ENCODE peak calls at places on chromosomes 2 and 18, in seven cellular contexts. R, N, I, K, G, V and S are unnamed samples. For H4K20me1, the result is how much of the 10 kb centered on the place peaks cover.

GRCh38 chr18:74216661-74217110 is 68.4 kb downstream of the TIMM21 start:
- DNase-seq in N (no peak), K (no peak), V (no peak), R (no peak), I (no peak), G (no peak), S (no peak)

GRCh38 chr2:19035238-19035637 is 323.2 kb downstream of the OSR1 start:
- DNase-seq in I (peak), K (no peak), V (no peak), G (no peak), R (peak), N (peak), S (no peak)

GRCh38 chr2:121333834-121334558 is 49.0 kb upstream of the TFCP2L1 start:
- DNase-seq in R (no peak), G (no peak), N (no peak), V (no peak), I (no peak), K (no peak), S (no peak)

GRCh38 chr2:42775812-42776211 is 11.9 kb upstream of the OXER1 start:
- DNase-seq in I (no peak), R (no peak), G (no peak), K (no peak), V (no peak), N (no peak), S (no peak)

GRCh38 chr2:58057890-58058590 is 11.4 kb downstream of the VRK2 start:
- DNase-seq in V (no peak), G (no peak), I (no peak), K (no peak), N (no peak), R (no peak), S (no peak)

GRCh38 chr2:58739033-58739432 is 497.9 kb upstream of the FANCL start:
- DNase-seq in N (no peak), R (peak), I (no peak), V (no peak), G (no peak), K (no peak), S (no peak)

GRCh38 chr2:29611850-29612249 is 309.5 kb downstream of the ALK start:
- DNase-seq in K (no peak), R (no peak), I (no peak), N (peak), G (no peak), V (no peak), S (no peak)

GRCh38 chr2:205405752-205406151 is 276.5 kb upstream of the NRP2 start:
- DNase-seq in R (peak), V (peak), G (no peak), K (no peak), I (peak), N (peak), S (no peak)

GRCh38 chr2:9285385-9285784 is 78.8 kb downstream of the ASAP2 start:
- DNase-seq in I (no peak), N (peak), V (no peak), G (no peak), R (no peak), K (no peak), S (no peak)

GRCh38 chr18:36012891-36013290 is 40.4 kb downstream of the RMP24 start:
- DNase-seq in N (peak), I (no peak), G (no peak), V (no peak), K (no peak), R (no peak), S (no peak)

GRCh38 chr2:197993363-197993762 is 189.0 kb downstream of the PLCL1 start:
- DNase-seq in G (no peak), R (no peak), I (no peak), N (no peak), V (no peak), K (no peak), S (no peak)

GRCh38 chr18:28175047-28175929 is 1.6 kb downstream of the CDH2 start:
- DNase-seq in R (peak), V (peak), N (peak), K (peak), G (no peak), I (peak), S (no peak)

GRCh38 chr2:19775838-19776237 is 125.9 kb downstream of the TTC32 start:
- DNase-seq in V (no peak), K (no peak), N (no peak), G (no peak), I (peak), R (peak), S (no peak)

GRCh38 chr2:185970148-185970852 is 231.7 kb downstream of the FSIP2 start:
- DNase-seq in I (no peak), G (no peak), K (no peak), V (peak), N (peak), R (peak), S (no peak)

GRCh38 chr2:191206613-191207471 is 38.4 kb upstream of the MYO1B start:
- DNase-seq in K (no peak), I (peak), V (no peak), G (no peak), R (no peak), N (no peak), S (peak)

GRCh38 chr2:27897755-27898154 is 7.2 kb downstream of the BABAM2 start:
- DNase-seq in V (no peak), K (no peak), N (no peak), R (no peak), G (no peak), I (no peak), S (no peak)

GRCh38 chr18:59988098-59988706 is 88.4 kb downstream of the PMAIP1 start:
- DNase-seq in I (peak), G (peak), V (peak), K (peak), N (peak), R (peak), S (peak)

GRCh38 chr2:26951246-26951645 is 19.2 kb upstream of the MAPRE3 start:
- DNase-seq in K (no peak), I (no peak), R (no peak), N (no peak), V (no peak), G (no peak), S (no peak)

GRCh38 chr18:13563390-13563805 is 163.0 kb downstream of the FAM210A start:
- DNase-seq in K (no peak), I (no peak), V (no peak), N (no peak), G (no peak), R (no peak), S (no peak)

GRCh38 chr2:164690361-164690760 is 69.1 kb upstream of the GRB14 start:
- DNase-seq in I (no peak), R (no peak), K (no peak), N (no peak), V (no peak), G (no peak), S (no peak)

GRCh38 chr2:121665504-121665903 is 16.2 kb upstream of the CLASP1 start:
- DNase-seq in I (no peak), V (no peak), G (no peak), R (peak), K (no peak), N (peak), S (no peak)

GRCh38 chr2:206937519-206937918 is 1.8 kb upstream of the CPO start:
- DNase-seq in I (no peak), N (no peak), K (no peak), G (no peak), V (no peak), R (no peak), S (no peak)

GRCh38 chr2:85259101-85259590 is 68.6 kb downstream of the TGOLN2 start:
- DNase-seq in G (no peak), N (peak), I (peak), R (peak), K (peak), V (peak), S (no peak)

GRCh38 chr2:218805627-218806026 is 23.7 kb downstream of the CYP27A1 start:
- DNase-seq in I (peak), G (no peak), N (peak), K (peak), R (peak), V (peak), S (no peak)

GRCh38 chr2:126059379-126059778 is 596.6 kb upstream of the GYPC start:
- DNase-seq in K (peak), I (no peak), R (no peak), V (peak), N (no peak), G (no peak), S (peak)

GRCh38 chr18:53586923-53587322 is 637.5 kb downstream of the MBD2 start:
- DNase-seq in I (no peak), V (no peak), R (no peak), G (no peak), N (no peak), K (no peak), S (no peak)

GRCh38 chr2:207692206-207693065 is 19.0 kb upstream of the CCNYL1 start:
- DNase-seq in I (peak), K (peak), G (peak), V (peak), N (peak), R (peak), S (peak)

GRCh38 chr18:33470229-33470628 is 29.7 kb upstream of the CCDC178 start:
- DNase-seq in R (no peak), N (peak), G (no peak), I (no peak), V (no peak), K (no peak), S (no peak)

GRCh38 chr18:48136544-48137353 is 206.3 kb upstream of the SMAD2 start:
- DNase-seq in R (peak), I (no peak), K (peak), V (peak), G (no peak), N (no peak), S (no peak)

GRCh38 chr2:6773007-6773693 is 92.6 kb downstream of the CMPK2 start:
- DNase-seq in R (peak), K (peak), V (peak), I (peak), G (peak), N (peak), S (peak)

GRCh38 chr2:130826821-130827501 is 9.8 kb upstream of the ARHGEF4 start:
- DNase-seq in N (no peak), R (no peak), I (no peak), K (no peak), G (no peak), V (no peak), S (no peak)

GRCh38 chr2:54471221-54471711 is 15.1 kb downstream of the SPTBN1 start:
- DNase-seq in R (peak), N (peak), V (peak), K (no peak), I (peak), G (no peak), S (peak)

GRCh38 chr18:43525149-43525548 is 247.9 kb upstream of the SYT4 start:
- DNase-seq in I (no peak), K (no peak), V (no peak), G (no peak), N (no peak), R (no peak), S (no peak)

GRCh38 chr2:19667536-19667949 is 234.2 kb downstream of the TTC32 start:
- DNase-seq in N (no peak), V (no peak), G (no peak), I (no peak), K (no peak), R (no peak), S (no peak)

GRCh38 chr2:15939854-15940660 is at the start of gene MYCN:
- DNase-seq in G (no peak), N (no peak), K (peak), I (no peak), R (no peak), V (peak), S (no peak)

GRCh38 chr2:240323601-240324291 is 111.7 kb upstream of the GPC1 start:
- DNase-seq in N (no peak), R (no peak), K (no peak), I (no peak), V (no peak), G (no peak), S (no peak)

GRCh38 chr2:65265090-65266045 is 37.7 kb downstream of the ACTR2 start:
- DNase-seq in N (peak), I (peak), V (peak), R (peak), K (peak), G (peak), S (peak)

GRCh38 chr2:240810621-240811020 is 9.4 kb downstream of the KIF1A start:
- DNase-seq in V (no peak), N (no peak), I (no peak), R (no peak), G (no peak), K (no peak), S (no peak)

GRCh38 chr2:30225131-30225762 is 6.1 kb upstream of the LBH start:
- DNase-seq in V (peak), K (no peak), N (peak), I (peak), R (peak), G (no peak), S (peak)

GRCh38 chr2:10312437-10312957 is 9.8 kb downstream of the HPCAL1 start:
- DNase-seq in G (no peak), V (no peak), R (no peak), I (no peak), K (no peak), N (no peak), S (no peak)
- H4K20me1 ChIP-seq in G (under half), V (under half), R (under half), I (under half), K (under half), N (under half), S (under half)

GRCh38 chr2:98483257-98483861 is 38.7 kb downstream of the INPP4A start:
- DNase-seq in G (no peak), I (no peak), V (no peak), N (no peak), K (no peak), R (no peak), S (no peak)
- H4K20me1 ChIP-seq in G (under half), I (half or more), V (under half), N (under half), K (under half), R (under half), S (half or more)

DNA sequence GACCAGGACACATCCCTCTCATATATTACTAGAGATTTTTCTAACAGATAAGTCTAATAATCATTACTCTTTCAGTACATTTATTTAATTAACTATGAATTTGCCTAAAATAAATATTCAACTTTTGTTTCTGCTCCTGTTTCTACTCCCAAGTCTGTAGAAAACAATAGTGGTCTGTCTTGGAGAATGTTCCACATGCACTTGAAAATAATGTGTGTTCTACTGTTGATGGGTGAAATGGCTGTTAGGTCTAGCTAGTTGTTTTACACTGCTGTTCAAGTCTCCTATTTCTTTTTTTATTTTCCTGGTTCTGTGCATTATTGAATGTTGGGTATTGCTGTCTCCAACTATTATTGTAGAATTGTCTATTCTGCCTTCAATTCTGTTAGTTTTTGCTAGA is 47.2 kb downstream of the SPOPL start:
- DNase-seq in R (no peak), G (no peak), V (no peak), I (no peak), K (no peak), N (no peak), S (no peak)
- H4K20me1 ChIP-seq in R (under half), G (under half), V (under half), I (under half), K (under half), N (under half), S (under half)

DNA sequence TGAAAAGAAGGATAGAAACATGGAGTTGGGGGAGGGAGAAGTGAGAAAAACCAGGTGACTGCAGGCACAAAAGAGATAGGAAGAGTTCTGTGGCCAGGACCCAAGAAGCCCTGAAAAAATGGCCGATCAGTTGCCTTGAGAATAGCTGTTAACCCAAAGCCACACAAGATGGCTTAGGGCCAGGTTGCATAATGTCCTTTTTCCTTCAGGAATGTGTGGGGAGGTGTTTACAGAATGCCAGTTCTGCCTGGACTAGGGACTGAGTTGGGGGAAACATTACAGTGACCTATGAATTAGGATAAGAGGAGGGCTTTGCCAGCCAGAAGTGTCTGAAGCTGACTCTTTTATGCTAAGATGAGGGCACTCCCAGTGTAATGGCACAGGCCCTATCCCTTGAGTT is 17.1 kb downstream of the FAM110C start:
- DNase-seq in I (no peak), K (no peak), G (no peak), R (no peak), N (no peak), V (no peak), S (no peak)
- H4K20me1 ChIP-seq in I (under half), K (under half), G (under half), R (under half), N (under half), V (under half), S (under half)

GRCh38 chr2:10446631-10447030 is 1.5 kb downstream of the ODC1 start:
- DNase-seq in N (no peak), I (no peak), K (no peak), G (no peak), R (no peak), V (no peak), S (peak)
- H4K20me1 ChIP-seq in N (under half), I (under half), K (under half), G (under half), R (under half), V (under half), S (half or more)

GRCh38 chr18:76416935-76417334 is 78.1 kb downstream of the ZNF516 start:
- DNase-seq in V (no peak), N (peak), K (no peak), R (peak), G (no peak), I (peak), S (no peak)

GRCh38 chr18:76410660-76411417 is 84.2 kb downstream of the ZNF516 start:
- DNase-seq in R (no peak), V (no peak), K (no peak), G (no peak), I (no peak), N (no peak), S (peak)

GRCh38 chr18:76412818-76413565 is 82.0 kb downstream of the ZNF516 start:
- DNase-seq in G (no peak), R (peak), V (no peak), I (peak), K (no peak), N (peak), S (no peak)

GRCh38 chr18:76412010-76412817 is 82.8 kb downstream of the ZNF516 start:
- DNase-seq in N (peak), R (peak), V (no peak), G (no peak), I (no peak), K (no peak), S (no peak)

GRCh38 chr18:76414936-76415621 is 80.0 kb downstream of the ZNF516 start:
- DNase-seq in G (no peak), I (no peak), K (no peak), R (no peak), V (no peak), N (no peak), S (no peak)
- H4K20me1 ChIP-seq in G (under half), I (half or more), K (under half), R (under half), V (half or more), N (under half), S (half or more)